ENCODE peak calls at places on chromosomes 16 and 17, in seven cellular contexts. One of them, this sample, is unnamed.

GRCh38 chr17:35684046-35684802 is 47.2 kb upstream of the RASL10B start:
- DNase-seq in GM12892: no peak
- DNase-seq in GM12878: no peak
- DNase-seq in SK-N-SH: no peak
- DNase-seq in K562: no peak
- DNase-seq in H1: no peak
- DNase-seq in HepG2: no peak
- DNase-seq in this sample: no peak

GRCh38 chr16:2022723-2023097 is 3.1 kb downstream of the NPW start:
- DNase-seq in GM12878: no peak
- DNase-seq in SK-N-SH: peak
- DNase-seq in HepG2: no peak
- DNase-seq in GM12892: no peak
- DNase-seq in K562: peak
- DNase-seq in H1: no peak
- DNase-seq in this sample: no peak

GRCh38 chr16:84608281-84608680 is 9.6 kb downstream of the COTL1 start:
- DNase-seq in GM12892: no peak
- DNase-seq in K562: no peak
- DNase-seq in H1: no peak
- DNase-seq in SK-N-SH: no peak
- DNase-seq in GM12878: no peak
- DNase-seq in HepG2: no peak
- DNase-seq in this sample: no peak

GRCh38 chr16:57677622-57678369 is 9.7 kb downstream of the ADGRG3 start:
- DNase-seq in H1: no peak
- DNase-seq in HepG2: peak
- DNase-seq in SK-N-SH: no peak
- DNase-seq in GM12892: no peak
- DNase-seq in K562: no peak
- DNase-seq in GM12878: no peak
- DNase-seq in this sample: no peak

GRCh38 chr17:43927101-43927935 is 15.0 kb downstream of the PPY start:
- DNase-seq in GM12878: no peak
- DNase-seq in GM12892: no peak
- DNase-seq in HepG2: no peak
- DNase-seq in SK-N-SH: no peak
- DNase-seq in K562: no peak
- DNase-seq in H1: no peak
- DNase-seq in this sample: no peak

GRCh38 chr17:2862197-2862596 is 66.0 kb downstream of the RAP1GAP2 start:
- DNase-seq in SK-N-SH: no peak
- DNase-seq in HepG2: no peak
- DNase-seq in H1: no peak
- DNase-seq in K562: no peak
- DNase-seq in GM12878: no peak
- DNase-seq in GM12892: no peak
- DNase-seq in this sample: no peak

GRCh38 chr17:73091770-73092517 is 544 bp downstream of the SLC39A11 start:
- DNase-seq in H1: no peak
- DNase-seq in GM12892: no peak
- DNase-seq in GM12878: no peak
- DNase-seq in SK-N-SH: no peak
- DNase-seq in K562: peak
- DNase-seq in HepG2: peak
- DNase-seq in this sample: no peak

GRCh38 chr17:59069856-59070255 is 36.8 kb downstream of the TRIM37 start:
- DNase-seq in GM12878: no peak
- DNase-seq in HepG2: no peak
- DNase-seq in K562: no peak
- DNase-seq in GM12892: no peak
- DNase-seq in SK-N-SH: no peak
- DNase-seq in H1: no peak
- DNase-seq in this sample: no peak

GRCh38 chr17:3985800-3986199 is 21.6 kb upstream of the ATP2A3 start:
- DNase-seq in GM12878: no peak
- DNase-seq in HepG2: no peak
- DNase-seq in GM12892: no peak
- DNase-seq in H1: no peak
- DNase-seq in SK-N-SH: peak
- DNase-seq in K562: no peak
- DNase-seq in this sample: no peak

GRCh38 chr17:6753565-6753964 is 2.3 kb upstream of the XAF1 start:
- DNase-seq in K562: no peak
- DNase-seq in SK-N-SH: no peak
- DNase-seq in HepG2: no peak
- DNase-seq in GM12892: no peak
- DNase-seq in H1: no peak
- DNase-seq in GM12878: no peak
- DNase-seq in this sample: no peak

GRCh38 chr17:75249564-75249963 is 11.8 kb downstream of the GGA3 start:
- DNase-seq in H1: no peak
- DNase-seq in HepG2: no peak
- DNase-seq in K562: no peak
- DNase-seq in GM12878: no peak
- DNase-seq in SK-N-SH: no peak
- DNase-seq in GM12892: no peak
- DNase-seq in this sample: no peak

GRCh38 chr16:58110590-58111330 is 18.4 kb downstream of the CFAP20 start:
- DNase-seq in SK-N-SH: peak
- DNase-seq in H1: no peak
- DNase-seq in K562: no peak
- DNase-seq in HepG2: no peak
- DNase-seq in GM12878: no peak
- DNase-seq in GM12892: no peak
- DNase-seq in this sample: no peak

GRCh38 chr16:81626181-81626674 is 152.9 kb upstream of the PLCG2 start:
- DNase-seq in GM12878: no peak
- DNase-seq in K562: no peak
- DNase-seq in SK-N-SH: no peak
- DNase-seq in H1: no peak
- DNase-seq in GM12892: no peak
- DNase-seq in HepG2: no peak
- DNase-seq in this sample: no peak

GRCh38 chr16:85888405-85889331 is 10.3 kb upstream of the IRF8 start:
- DNase-seq in K562: no peak
- DNase-seq in H1: no peak
- DNase-seq in GM12878: peak
- DNase-seq in GM12892: peak
- DNase-seq in HepG2: peak
- DNase-seq in SK-N-SH: no peak
- DNase-seq in this sample: peak
- TF ChIP-seq TAF1 in K562: no peak
- TF ChIP-seq TAF1 in H1: no peak
- TF ChIP-seq TAF1 in GM12878: no peak
- TF ChIP-seq TAF1 in GM12892: no peak
- TF ChIP-seq TAF1 in HepG2: no peak
- TF ChIP-seq TAF1 in SK-N-SH: no peak
- TF ChIP-seq TAF1 in this sample: no peak

GRCh38 chr17:82692268-82692667 is 6.2 kb downstream of the RAB40B start:
- DNase-seq in SK-N-SH: no peak
- DNase-seq in HepG2: no peak
- DNase-seq in GM12878: no peak
- DNase-seq in K562: no peak
- DNase-seq in GM12892: no peak
- DNase-seq in H1: no peak
- DNase-seq in this sample: no peak
- TF ChIP-seq TAF1 in SK-N-SH: no peak
- TF ChIP-seq TAF1 in HepG2: no peak
- TF ChIP-seq TAF1 in GM12878: no peak
- TF ChIP-seq TAF1 in K562: no peak
- TF ChIP-seq TAF1 in GM12892: no peak
- TF ChIP-seq TAF1 in H1: no peak
- TF ChIP-seq TAF1 in this sample: no peak

DNA sequence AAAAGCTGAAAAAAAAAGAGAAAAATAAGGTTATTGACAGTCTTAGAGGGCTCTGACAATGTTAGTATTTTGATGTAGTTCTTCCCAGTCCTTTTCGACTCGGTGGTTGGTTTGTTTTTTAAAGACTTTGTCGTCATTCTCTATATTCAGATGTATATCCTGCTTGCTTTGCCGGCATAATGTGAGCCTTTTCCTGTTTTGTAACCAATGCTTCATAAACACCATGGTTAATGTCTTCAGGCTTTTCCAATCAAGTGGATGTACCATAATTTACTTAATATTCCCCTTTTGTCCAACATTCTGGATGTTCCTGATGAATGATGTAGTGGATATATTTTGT is 45.4 kb downstream of the RAI1 start:
- DNase-seq in HepG2: no peak
- DNase-seq in H1: no peak
- DNase-seq in GM12878: no peak
- DNase-seq in K562: no peak
- DNase-seq in SK-N-SH: no peak
- DNase-seq in GM12892: no peak
- DNase-seq in this sample: no peak
- TF ChIP-seq TAF1 in HepG2: no peak
- TF ChIP-seq TAF1 in H1: no peak
- TF ChIP-seq TAF1 in GM12878: no peak
- TF ChIP-seq TAF1 in K562: no peak
- TF ChIP-seq TAF1 in SK-N-SH: no peak
- TF ChIP-seq TAF1 in GM12892: no peak
- TF ChIP-seq TAF1 in this sample: no peak

DNA sequence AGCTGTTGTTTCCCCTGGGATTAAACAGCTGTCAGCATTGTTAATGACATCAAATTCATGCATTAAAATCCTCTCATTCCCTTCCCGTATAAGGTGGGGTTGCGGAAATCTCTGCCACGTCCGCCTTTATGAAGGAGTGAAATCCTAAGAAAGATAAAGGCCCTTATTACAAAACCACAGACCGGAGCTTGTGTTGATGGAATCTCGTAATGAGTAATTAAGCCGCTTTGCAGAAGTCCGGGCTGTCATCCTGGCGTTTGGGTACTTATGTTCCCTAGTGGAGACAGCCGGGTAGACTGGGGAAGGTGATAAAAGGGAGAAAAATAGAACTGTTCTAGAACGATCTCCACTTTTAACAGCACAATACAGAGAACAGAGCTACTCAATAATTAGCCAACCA is 627.5 kb downstream of the MAF start:
- DNase-seq in GM12878: no peak
- DNase-seq in H1: no peak
- DNase-seq in HepG2: no peak
- DNase-seq in SK-N-SH: no peak
- DNase-seq in K562: no peak
- DNase-seq in GM12892: no peak
- DNase-seq in this sample: no peak
- TF ChIP-seq TAF1 in GM12878: no peak
- TF ChIP-seq TAF1 in H1: no peak
- TF ChIP-seq TAF1 in HepG2: no peak
- TF ChIP-seq TAF1 in SK-N-SH: no peak
- TF ChIP-seq TAF1 in K562: no peak
- TF ChIP-seq TAF1 in GM12892: no peak
- TF ChIP-seq TAF1 in this sample: no peak

DNA sequence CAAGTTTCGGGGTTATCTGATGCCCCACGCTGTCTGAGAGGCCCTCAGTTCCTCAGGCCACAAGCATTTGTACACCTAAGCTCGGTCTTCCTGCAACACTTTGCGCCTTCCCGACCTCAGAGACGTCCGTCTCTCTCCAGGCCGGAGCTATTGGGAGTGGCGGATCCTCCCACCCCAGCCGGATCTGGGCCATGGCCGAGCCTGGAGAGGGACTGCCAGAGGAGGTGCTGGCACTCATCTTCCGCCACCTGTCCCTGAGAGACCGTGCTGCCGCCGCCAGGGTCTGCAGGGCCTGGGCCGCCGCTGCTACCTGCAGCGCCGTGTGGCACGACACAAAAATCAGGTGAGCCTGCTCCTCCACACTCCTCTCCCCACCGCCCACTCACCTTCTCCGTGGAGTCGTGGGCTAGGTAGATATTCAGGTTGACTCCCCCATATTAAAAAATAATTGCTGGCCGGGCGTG is 1.9 kb downstream of the FBXL8 start:
- DNase-seq in GM12878: no peak
- DNase-seq in GM12892: no peak
- DNase-seq in H1: peak
- DNase-seq in K562: no peak
- DNase-seq in SK-N-SH: no peak
- DNase-seq in HepG2: no peak
- DNase-seq in this sample: no peak
- TF ChIP-seq TAF1 in GM12878: no peak
- TF ChIP-seq TAF1 in GM12892: no peak
- TF ChIP-seq TAF1 in H1: no peak
- TF ChIP-seq TAF1 in K562: no peak
- TF ChIP-seq TAF1 in SK-N-SH: no peak
- TF ChIP-seq TAF1 in HepG2: no peak
- TF ChIP-seq TAF1 in this sample: no peak

GRCh38 chr16:869823-870641 is 69.5 kb upstream of the GNG13 start:
- DNase-seq in HepG2: no peak
- DNase-seq in H1: no peak
- DNase-seq in GM12892: no peak
- DNase-seq in GM12878: no peak
- DNase-seq in SK-N-SH: no peak
- DNase-seq in K562: no peak
- DNase-seq in this sample: no peak
- TF ChIP-seq TAF1 in HepG2: no peak
- TF ChIP-seq TAF1 in H1: no peak
- TF ChIP-seq TAF1 in GM12892: no peak
- TF ChIP-seq TAF1 in GM12878: no peak
- TF ChIP-seq TAF1 in SK-N-SH: no peak
- TF ChIP-seq TAF1 in K562: no peak
- TF ChIP-seq TAF1 in this sample: no peak

DNA sequence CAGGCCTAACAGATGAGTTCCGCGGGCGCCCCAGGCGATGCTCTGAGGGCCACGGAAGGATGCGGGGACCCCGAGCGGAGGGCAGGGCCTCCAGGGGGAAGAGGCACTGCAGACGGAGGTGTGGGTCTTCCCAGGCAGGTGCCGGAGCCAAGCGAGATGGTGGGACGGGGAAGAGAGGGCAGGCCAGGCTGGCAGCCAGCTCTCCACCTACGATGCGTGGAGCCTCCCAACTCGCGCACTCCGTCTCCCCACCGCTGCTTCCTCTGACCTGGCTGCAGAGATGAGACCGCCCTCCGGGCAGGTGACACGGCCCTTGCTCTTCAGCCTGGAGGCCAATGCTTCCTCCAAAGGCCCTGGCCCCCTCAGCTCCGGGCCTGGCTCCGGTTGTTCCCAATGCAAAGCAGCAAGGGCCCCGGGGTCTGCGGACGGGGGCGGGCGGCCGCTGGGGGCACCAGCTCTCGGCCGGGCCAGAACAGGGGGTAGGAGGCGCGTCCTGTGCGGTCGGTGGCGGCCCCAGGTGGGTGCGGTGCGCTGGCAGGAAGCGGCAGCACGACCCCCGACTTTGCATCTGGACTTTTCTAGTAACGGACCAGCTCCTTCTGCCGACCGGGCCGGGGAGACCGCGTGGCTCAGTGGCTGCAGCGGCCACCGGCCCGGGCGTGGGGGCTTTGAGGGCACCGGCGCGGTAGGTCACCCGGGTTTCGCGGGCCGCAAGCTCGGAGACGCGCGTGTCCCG is 1.5 kb upstream of the SOX8 start:
- DNase-seq in GM12892: no peak
- DNase-seq in HepG2: no peak
- DNase-seq in H1: peak
- DNase-seq in K562: no peak
- DNase-seq in GM12878: no peak
- DNase-seq in SK-N-SH: peak
- DNase-seq in this sample: no peak
- TF ChIP-seq TAF1 in GM12892: no peak
- TF ChIP-seq TAF1 in HepG2: no peak
- TF ChIP-seq TAF1 in H1: no peak
- TF ChIP-seq TAF1 in K562: no peak
- TF ChIP-seq TAF1 in GM12878: no peak
- TF ChIP-seq TAF1 in SK-N-SH: no peak
- TF ChIP-seq TAF1 in this sample: no peak

GRCh38 chr16:55562936-55563335 is 3.5 kb upstream of the CAPNS2 start:
- DNase-seq in HepG2: no peak
- DNase-seq in K562: no peak
- DNase-seq in SK-N-SH: no peak
- DNase-seq in H1: no peak
- DNase-seq in GM12892: no peak
- DNase-seq in GM12878: no peak
- DNase-seq in this sample: no peak
- TF ChIP-seq TAF1 in HepG2: no peak
- TF ChIP-seq TAF1 in K562: no peak
- TF ChIP-seq TAF1 in SK-N-SH: no peak
- TF ChIP-seq TAF1 in H1: no peak
- TF ChIP-seq TAF1 in GM12892: no peak
- TF ChIP-seq TAF1 in GM12878: no peak
- TF ChIP-seq TAF1 in this sample: no peak

This sample was measured in GM12891.